ENCODE peak calls at places on chromosomes 13 and 19, in eight cellular contexts. T, Z, J, W, F, C, L and E are unnamed samples.

GRCh38 chr19:46016426-46017094 is 6.3 kb downstream of the PGLYRP1 start:
- DNase-seq in T (peak; percentile 83), Z (peak; percentile 85), L (peak; percentile 81), W (peak; percentile 70), F (peak; percentile 37), C (no peak), J (peak; percentile 75), E (peak; percentile 91)

GRCh38 chr19:51417107-51417806 is at the start of gene SIGLEC10:
- DNase-seq in C (peak; percentile 76), W (no peak), L (no peak), T (no peak), Z (peak; percentile 37), F (no peak), J (peak; percentile 28), E (no peak)

GRCh38 chr13:83943530-83944279 is 61.4 kb upstream of the SLITRK1 start:
- DNase-seq in F (no peak), Z (no peak), J (no peak), W (no peak), C (no peak), T (peak; percentile 1), L (no peak), E (no peak)

GRCh38 chr19:9528757-9529336 is 9.6 kb downstream of the ZNF426 start:
- DNase-seq in C (no peak), F (no peak), J (no peak), T (no peak), Z (no peak), L (no peak), W (no peak), E (no peak)

GRCh38 chr13:41427700-41428099 is 29.6 kb upstream of the RGCC start:
- DNase-seq in J (no peak), F (no peak), T (peak; percentile 15), C (no peak), Z (no peak), L (no peak), W (no peak), E (no peak)

GRCh38 chr19:33530842-33531241 is 9.3 kb upstream of the PEPD start:
- DNase-seq in L (no peak), W (no peak), C (no peak), F (no peak), T (no peak), Z (no peak), J (no peak), E (no peak)

GRCh38 chr13:103351035-103351828 is 285.0 kb upstream of the SLC10A2 start:
- DNase-seq in L (no peak), W (no peak), C (no peak), Z (no peak), J (no peak), F (no peak), T (peak; percentile 7), E (peak; percentile 53)

GRCh38 chr19:6127716-6128335 is 7.6 kb upstream of the ACSBG2 start:
- DNase-seq in J (no peak), W (no peak), C (no peak), F (no peak), Z (no peak), L (no peak), T (no peak), E (peak; percentile 72)

GRCh38 chr13:20351279-20352022 is 119.3 kb upstream of the GJB6 start:
- DNase-seq in W (no peak), F (no peak), J (peak; percentile 74), L (no peak), T (no peak), Z (no peak), C (peak; percentile 28), E (peak; percentile 19)

GRCh38 chr19:45095496-45096413 is 2.8 kb downstream of the PPP1R37 start:
- DNase-seq in F (no peak), L (no peak), C (no peak), Z (no peak), J (no peak), T (no peak), W (no peak), E (no peak)

GRCh38 chr19:47406711-47407416 is 12.5 kb downstream of the MEIS3 start:
- DNase-seq in L (no peak), W (no peak), F (no peak), J (no peak), T (no peak), C (no peak), Z (no peak), E (no peak)

GRCh38 chr19:31160346-31160926 is 188.8 kb downstream of the TSHZ3 start:
- DNase-seq in T (peak; percentile 58), C (no peak), W (no peak), Z (no peak), F (no peak), L (no peak), J (no peak), E (peak; percentile 31)

GRCh38 chr19:38684078-38684861 is 36.8 kb downstream of the ACTN4 start:
- DNase-seq in W (peak; percentile 9), F (peak; percentile 78), L (peak; percentile 30), Z (peak; percentile 64), C (peak; percentile 53), T (peak; percentile 76), J (peak; percentile 95), E (peak; percentile 95)

GRCh38 chr13:102039264-102039663 is 362.6 kb downstream of the FGF14 start:
- DNase-seq in W (no peak), C (no peak), F (no peak), L (no peak), Z (no peak), T (peak; percentile 36), J (no peak), E (no peak)

GRCh38 chr19:30288957-30289735 is 83.0 kb upstream of the ZNF536 start:
- DNase-seq in T (no peak), C (no peak), W (no peak), J (no peak), F (no peak), L (no peak), Z (no peak), E (no peak)

GRCh38 chr19:44972802-44973201 is 17.6 kb downstream of the CLPTM1 start:
- DNase-seq in L (no peak), Z (no peak), T (no peak), F (no peak), C (no peak), W (no peak), J (no peak), E (no peak)

GRCh38 chr19:31974941-31975340 is 370.5 kb upstream of the ZNF507 start:
- DNase-seq in W (no peak), C (no peak), T (no peak), L (no peak), Z (no peak), F (no peak), J (no peak), E (no peak)

GRCh38 chr13:80399340-80400163 is 58.6 kb upstream of the SPRY2 start:
- DNase-seq in Z (peak; percentile 76), F (peak; percentile 74), L (no peak), T (no peak), C (peak; percentile 28), J (no peak), W (no peak), E (peak; percentile 88)

GRCh38 chr19:55408320-55408836 is 790 bp upstream of the UBE2S start:
- DNase-seq in L (no peak), J (no peak), T (no peak), Z (no peak), F (peak; percentile 25), C (no peak), W (no peak), E (no peak)

GRCh38 chr19:54096642-54097106 is 3.9 kb downstream of the OSCAR start:
- DNase-seq in F (no peak), Z (no peak), T (peak; percentile 54), J (peak; percentile 54), C (peak; percentile 35), W (no peak), L (no peak), E (peak; percentile 55)

GRCh38 chr13:80141114-80141849 is 199.6 kb downstream of the SPRY2 start:
- DNase-seq in Z (peak; percentile 36), L (no peak), C (no peak), J (peak; percentile 26), T (peak; percentile 22), W (no peak), F (peak; percentile 19), E (peak; percentile 56)

GRCh38 chr19:49506575-49507105 is 5.8 kb upstream of the FCGRT start:
- DNase-seq in W (peak; percentile 60), J (peak; percentile 67), T (peak; percentile 83), F (no peak), C (peak; percentile 33), L (peak; percentile 70), Z (peak; percentile 76), E (peak; percentile 67)

GRCh38 chr19:15166700-15167099 is 34.1 kb downstream of the NOTCH3 start:
- DNase-seq in T (no peak), W (no peak), J (no peak), C (no peak), L (no peak), Z (no peak), F (no peak), E (no peak)

GRCh38 chr19:1923319-1923718 is 17.7 kb upstream of the CSNK1G2 start:
- DNase-seq in Z (no peak), C (no peak), W (no peak), L (no peak), J (no peak), T (no peak), F (no peak), E (no peak)

GRCh38 chr19:51440846-51441409 is 17.3 kb downstream of the SIGLEC8 start:
- DNase-seq in F (no peak), C (peak; percentile 17), W (no peak), Z (no peak), T (no peak), L (no peak), J (no peak), E (no peak)

GRCh38 chr19:17560205-17560595 is 4.8 kb downstream of the COLGALT1 start:
- DNase-seq in Z (no peak), T (no peak), F (no peak), L (no peak), W (no peak), J (peak; percentile 96), C (no peak), E (peak; percentile 60)

GRCh38 chr19:5805465-5806132 is 732 bp downstream of the NRTN start:
- DNase-seq in C (no peak), F (peak; percentile 55), J (peak; percentile 48), W (peak; percentile 39), Z (peak; percentile 88), L (peak; percentile 63), T (peak; percentile 85), E (no peak)

GRCh38 chr19:36997152-36997842 is 80.9 kb upstream of the ZNF420 start:
- DNase-seq in T (no peak), Z (no peak), C (no peak), J (no peak), W (no peak), F (no peak), L (no peak), E (no peak)

GRCh38 chr19:58336820-58337219 is 10.0 kb downstream of the ZSCAN22 start:
- DNase-seq in J (no peak), F (no peak), T (no peak), L (no peak), W (no peak), Z (no peak), C (no peak), E (no peak)

GRCh38 chr19:49448432-49448786 is 3.2 kb downstream of the PIH1D1 start:
- DNase-seq in J (no peak), T (no peak), W (no peak), C (no peak), L (no peak), F (no peak), Z (no peak), E (no peak)

GRCh38 chr13:52371736-52372247 is 34.2 kb downstream of the THSD1 start:
- DNase-seq in Z (no peak), F (no peak), W (no peak), J (peak; percentile 60), C (no peak), L (no peak), T (peak; percentile 12), E (peak; percentile 72)